ENCODE peak calls at places on chromosomes 7 and 10, in five cellular contexts. R, O, G, H and F are unnamed samples.

GRCh38 chr7:139457153-139457946 is 26.1 kb downstream of the KLRG2 start:
- DNase-seq in R (no peak), H (no peak), O (no peak), G (no peak), F (no peak)

GRCh38 chr10:128318366-128318765 is 192.1 kb upstream of the MKI67 start:
- DNase-seq in G (no peak), H (no peak), O (no peak), R (no peak), F (no peak)

GRCh38 chr7:128795129-128795528 is 3.4 kb downstream of the CCDC136 start:
- DNase-seq in H (no peak), G (no peak), R (peak), O (no peak), F (no peak)

GRCh38 chr10:49605177-49605938 is 4.8 kb upstream of the SLC18A3 start:
- DNase-seq in G (no peak), O (no peak), H (no peak), R (no peak), F (no peak)

GRCh38 chr7:24318326-24318725 is 34.3 kb downstream of the NPY start:
- DNase-seq in G (no peak), H (peak), O (peak), R (peak), F (peak)

GRCh38 chr7:159136442-159136841 is 8.2 kb downstream of the VIPR2 start:
- DNase-seq in G (no peak), H (no peak), R (no peak), O (no peak), F (no peak)

GRCh38 chr7:64854969-64855368 is 48.1 kb upstream of the ZNF273 start:
- DNase-seq in R (no peak), O (no peak), G (no peak), H (no peak), F (no peak)

GRCh38 chr10:50291261-50291850 is 40.0 kb upstream of the ASAH2 start:
- DNase-seq in O (no peak), H (no peak), R (peak), G (no peak), F (no peak)

GRCh38 chr10:29522038-29522855 is 112.5 kb downstream of the SVIL start:
- DNase-seq in O (no peak), G (no peak), R (no peak), H (no peak), F (no peak)

GRCh38 chr10:76085773-76086570 is 654.5 kb downstream of the LRMDA start:
- DNase-seq in H (no peak), R (no peak), O (no peak), G (no peak), F (no peak)

GRCh38 chr7:27204851-27205322 is 5.0 kb upstream of the HOXA13 start:
- DNase-seq in G (no peak), R (peak), O (no peak), H (no peak), F (no peak)

GRCh38 chr10:77104459-77104980 is 533.1 kb downstream of the KCNMA1 start:
- DNase-seq in R (no peak), G (no peak), H (no peak), O (no peak), F (no peak)

GRCh38 chr10:26503911-26504310 is 65.8 kb downstream of the APBB1IP start:
- DNase-seq in H (no peak), G (no peak), R (peak), O (no peak), F (no peak)

GRCh38 chr7:131556055-131556911 is at the start of gene PODXL:
- DNase-seq in O (no peak), H (no peak), G (peak), R (peak), F (peak)

GRCh38 chr7:153835104-153835503 is 217.1 kb upstream of the DPP6 start:
- DNase-seq in O (no peak), G (no peak), R (no peak), H (no peak), F (no peak)

GRCh38 chr10:24703700-24704099 is 20.0 kb downstream of the ARHGAP21 start:
- DNase-seq in H (no peak), R (no peak), O (no peak), G (no peak), F (no peak)

GRCh38 chr7:47502240-47502877 is 79.6 kb downstream of the TNS3 start:
- DNase-seq in H (no peak), G (no peak), O (no peak), R (no peak), F (no peak)

GRCh38 chr7:31814187-31814586 is 127.2 kb downstream of the PPP1R17 start:
- DNase-seq in H (no peak), R (peak), G (no peak), O (no peak), F (no peak)

GRCh38 chr7:107958764-107959526 is 44.0 kb downstream of the LAMB1 start:
- DNase-seq in O (no peak), R (no peak), H (no peak), G (no peak), F (no peak)

GRCh38 chr7:130852867-130853266 is 118.9 kb upstream of the KLF14 start:
- DNase-seq in G (no peak), R (no peak), O (no peak), H (no peak), F (no peak)

GRCh38 chr7:50988465-50988864 is 205.8 kb upstream of the GRB10 start:
- DNase-seq in R (peak), G (no peak), H (no peak), O (no peak), F (no peak)

GRCh38 chr7:5692845-5693278 is 88.6 kb downstream of the RNF216 start:
- DNase-seq in R (no peak), G (no peak), O (peak), H (no peak), F (no peak)

GRCh38 chr7:70134029-70134445 is 535.8 kb downstream of the AUTS2 start:
- DNase-seq in R (no peak), G (no peak), O (no peak), H (no peak), F (no peak)

GRCh38 chr10:5297466-5297865 is 67.3 kb upstream of the UCN3 start:
- DNase-seq in H (no peak), G (no peak), O (no peak), R (no peak), F (peak)

GRCh38 chr7:47511698-47512370 is 70.1 kb downstream of the TNS3 start:
- DNase-seq in G (no peak), O (no peak), H (no peak), R (no peak), F (no peak)

GRCh38 chr10:31124852-31125251 is 93.2 kb upstream of the ZNF438 start:
- DNase-seq in O (no peak), R (no peak), H (no peak), G (no peak), F (no peak)

GRCh38 chr7:37709631-37710509 is 26.3 kb downstream of the GPR141 start:
- DNase-seq in R (no peak), O (no peak), H (no peak), G (no peak), F (no peak)

GRCh38 chr7:74101061-74101681 is 17.6 kb downstream of the LIMK1 start:
- DNase-seq in H (no peak), G (no peak), R (no peak), O (no peak), F (no peak)

GRCh38 chr7:99000904-99001442 is 122.6 kb downstream of the TRRAP start:
- DNase-seq in O (no peak), G (no peak), R (no peak), H (no peak), F (no peak)

GRCh38 chr10:11447571-11447970 is 163.9 kb downstream of the USP6NL start:
- DNase-seq in H (no peak), O (no peak), G (no peak), R (no peak), F (no peak)

GRCh38 chr10:16440396-16441105 is 3.7 kb downstream of the PTER start:
- DNase-seq in H (no peak), O (no peak), G (peak), R (no peak), F (no peak)

GRCh38 chr7:48285365-48285764 is 114.1 kb downstream of the ABCA13 start:
- DNase-seq in H (no peak), O (no peak), R (no peak), G (no peak), F (no peak)

GRCh38 chr10:21521910-21522533 is 3.5 kb downstream of the SKIDA1 start:
- DNase-seq in H (no peak), G (no peak), R (no peak), O (no peak), F (no peak)

GRCh38 chr10:26437637-26438461 is at the start of gene APBB1IP:
- DNase-seq in R (peak), O (no peak), G (no peak), H (no peak), F (peak)

GRCh38 chr10:124875596-124875995 is 66.3 kb upstream of the ZRANB1 start:
- DNase-seq in H (no peak), O (no peak), G (no peak), R (peak), F (no peak)

GRCh38 chr7:55212838-55213237 is 152.3 kb upstream of the LANCL2 start:
- DNase-seq in O (no peak), G (no peak), H (no peak), R (no peak), F (no peak)
- TF ChIP-seq POLR2AphosphoS5 in O (peak), G (no peak), H (no peak), R (no peak), F (no peak)

GRCh38 chr10:101044117-101044516 is 13.1 kb downstream of the SFXN3 start:
- DNase-seq in R (no peak), H (no peak), O (no peak), G (no peak), F (no peak)

GRCh38 chr10:101041252-101041761 is 10.3 kb downstream of the SFXN3 start:
- DNase-seq in O (no peak), R (peak), G (peak), H (no peak), F (peak)

GRCh38 chr10:101042118-101042517 is 11.1 kb downstream of the SFXN3 start:
- DNase-seq in R (no peak), O (no peak), G (no peak), H (no peak), F (no peak)

GRCh38 chr10:101042667-101043355 is 11.8 kb downstream of the SFXN3 start:
- DNase-seq in G (peak), O (peak), R (peak), H (peak), F (peak)

GRCh38 chr10:101043356-101043707 is 12.3 kb downstream of the SFXN3 start:
- DNase-seq in R (no peak), G (no peak), H (no peak), O (no peak), F (peak)
- H3K4me3 ChIP-seq in R (peak), G (peak), H (peak), O (peak), F (peak)

GRCh38 chr7:117323877-117324699 is 1.2 kb upstream of the WNT2 start:
- DNase-seq in R (peak), G (no peak), H (no peak), O (no peak), F (no peak)
- TF ChIP-seq POLR2AphosphoS5 in R (no peak), G (no peak), H (no peak), O (no peak), F (no peak)

DNA sequence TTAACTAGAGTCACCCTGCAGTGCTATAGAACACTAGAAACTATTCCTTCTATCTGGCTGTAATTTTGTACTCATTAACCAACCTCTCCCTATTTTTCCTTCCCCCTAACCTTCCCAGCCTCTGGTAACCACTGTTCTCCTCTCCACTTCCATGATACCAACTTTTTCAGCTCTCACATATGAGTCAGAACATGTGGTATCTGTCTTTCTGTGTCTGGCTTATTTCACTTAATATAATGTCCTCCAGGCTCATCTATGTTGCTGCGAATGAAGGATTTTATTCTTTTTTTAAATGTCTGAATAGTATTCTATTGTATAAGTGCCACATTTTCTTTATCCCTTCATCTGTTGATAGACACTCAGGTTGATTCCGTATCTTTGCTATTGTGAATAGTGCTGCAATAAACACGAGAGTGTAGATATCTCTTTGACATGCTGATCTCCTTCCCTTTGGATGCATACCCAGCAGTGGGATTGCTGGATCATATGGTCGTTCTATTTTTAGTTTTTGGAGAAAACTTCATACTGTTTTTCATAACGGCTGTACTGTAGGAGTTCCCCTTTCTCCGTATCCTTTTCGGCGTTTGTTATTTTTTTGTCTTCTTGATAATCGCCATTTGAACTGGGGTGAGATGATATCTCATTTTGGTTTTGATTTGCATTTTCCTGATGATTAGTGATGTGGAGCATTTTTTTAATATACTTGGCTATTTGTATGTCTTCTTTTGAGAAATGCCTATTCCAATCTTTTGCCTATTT is 101.3 kb downstream of the FAM107B start:
- DNase-seq in O (no peak), R (no peak), H (no peak), G (no peak), F (no peak)
- H3K4me3 ChIP-seq in O (no peak), R (no peak), H (no peak), G (no peak), F (no peak)

GRCh38 chr7:1536105-1536767 is 5.7 kb downstream of the MAFK start:
- DNase-seq in O (no peak), H (no peak), R (peak), G (no peak), F (no peak)

GRCh38 chr7:1539346-1540321 is 9.1 kb downstream of the MAFK start:
- DNase-seq in O (no peak), G (no peak), H (no peak), R (no peak), F (no peak)

GRCh38 chr7:1538544-1539345 is 8.2 kb downstream of the MAFK start:
- DNase-seq in O (no peak), R (no peak), G (no peak), H (no peak), F (no peak)

GRCh38 chr7:1536768-1537630 is 6.5 kb downstream of the MAFK start:
- DNase-seq in R (peak), G (peak), H (no peak), O (no peak), F (no peak)

DNA sequence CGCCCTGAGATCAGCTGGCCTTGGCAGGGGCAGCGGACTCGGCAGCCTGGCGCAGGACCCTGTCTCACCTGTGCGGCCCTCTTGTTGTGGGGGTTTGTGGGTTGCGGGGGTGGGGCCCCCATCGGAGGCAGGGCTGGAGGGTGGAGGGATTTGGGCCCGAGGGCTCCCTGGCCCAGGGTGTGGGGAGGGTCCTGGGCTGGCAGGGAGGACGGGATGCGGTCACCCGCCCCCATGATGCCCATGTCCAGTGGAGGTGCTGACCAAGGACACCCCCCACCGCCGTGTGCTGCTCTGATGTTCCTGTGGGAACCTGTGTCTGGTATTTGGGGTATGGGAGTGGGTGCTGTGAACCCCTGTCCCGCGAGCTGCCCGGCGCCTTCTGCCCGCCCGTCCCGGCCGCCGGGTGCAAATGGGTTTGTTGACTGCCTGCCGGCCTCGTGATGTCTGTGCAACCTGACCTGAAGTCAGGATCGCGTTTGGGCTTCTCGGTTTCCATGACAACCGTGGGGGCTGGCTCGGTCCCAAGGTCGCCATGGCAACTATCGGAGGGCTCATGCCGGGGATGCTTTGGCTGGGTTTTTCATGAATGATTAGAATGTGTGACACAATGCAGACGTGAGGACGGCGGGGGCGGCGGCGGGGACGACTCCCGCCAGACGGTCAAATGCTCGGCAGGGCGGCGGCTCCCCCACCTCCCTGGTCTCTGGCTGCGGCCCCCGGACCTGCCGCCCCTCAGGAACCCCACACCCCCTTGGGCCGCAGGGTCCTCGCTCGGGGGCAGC is 7.3 kb downstream of the MAFK start:
- DNase-seq in H (no peak), G (no peak), R (peak), O (no peak), F (peak)
- TF ChIP-seq POLR2AphosphoS5 in H (no peak), G (no peak), R (no peak), O (no peak), F (no peak)

GRCh38 chr7:92448185-92448747 is 984 bp downstream of the GATAD1 start:
- DNase-seq in H (no peak), R (peak), O (peak), G (peak), F (peak)

GRCh38 chr7:92447239-92448184 is at the start of gene GATAD1:
- DNase-seq in H (peak), O (peak), G (peak), R (peak), F (peak)

GRCh38 chr7:92451645-92452044 is 4.4 kb downstream of the GATAD1 start:
- DNase-seq in H (no peak), O (no peak), G (no peak), R (no peak), F (no peak)

DNA sequence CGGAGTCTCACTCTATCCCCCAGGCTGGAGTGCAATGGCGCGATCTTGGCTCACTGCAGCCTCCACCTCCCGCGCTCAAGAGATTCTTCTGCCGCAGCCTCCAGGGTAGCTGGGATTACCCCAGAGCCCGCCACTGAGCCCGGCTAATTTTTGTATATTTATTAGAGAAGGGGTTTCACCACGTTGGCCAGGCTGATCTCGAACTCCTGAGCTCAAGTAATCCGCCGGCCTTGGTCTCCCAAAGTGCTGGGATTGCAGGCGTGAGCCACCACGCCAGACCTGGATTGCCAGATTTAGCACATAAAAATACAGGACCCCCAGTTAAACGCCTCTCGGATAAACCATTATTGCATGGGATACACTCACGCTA is 428 bp upstream of the GATAD1 start:
- DNase-seq in O (no peak), G (no peak), R (no peak), H (no peak), F (no peak)
- H3K4me3 ChIP-seq in O (peak), G (no peak), R (peak), H (no peak), F (peak)

GRCh38 chr7:18206331-18206730 is 178.7 kb upstream of the PRPS1L1 start:
- DNase-seq in G (no peak), H (no peak), R (no peak), O (no peak), F (no peak)
- TF ChIP-seq POLR2AphosphoS5 in G (no peak), H (no peak), R (no peak), O (no peak), F (no peak)

GRCh38 chr10:79315602-79315920 is 31.7 kb upstream of the PPIF start:
- DNase-seq in R (no peak), O (no peak), H (no peak), G (no peak), F (no peak)

GRCh38 chr10:79319372-79319771 is 27.9 kb upstream of the PPIF start:
- DNase-seq in G (no peak), R (no peak), H (no peak), O (no peak), F (no peak)

GRCh38 chr10:79316671-79317431 is 30.4 kb upstream of the PPIF start:
- DNase-seq in O (no peak), G (no peak), H (no peak), R (no peak), F (no peak)

GRCh38 chr10:79320785-79321493 is 26.3 kb upstream of the PPIF start:
- DNase-seq in O (no peak), G (no peak), R (no peak), H (no peak), F (peak)

GRCh38 chr10:79318369-79318768 is 28.9 kb upstream of the PPIF start:
- DNase-seq in R (no peak), G (no peak), H (no peak), O (no peak), F (no peak)
- H3K4me3 ChIP-seq in R (no peak), G (no peak), H (no peak), O (no peak), F (no peak)

GRCh38 chr10:44972874-44973306 is 5.7 kb downstream of the DEPP1 start:
- DNase-seq in H (no peak), G (no peak), R (no peak), O (no peak), F (no peak)

GRCh38 chr10:44973323-44974081 is 5.1 kb downstream of the DEPP1 start:
- DNase-seq in O (no peak), R (peak), G (no peak), H (no peak), F (peak)

GRCh38 chr10:44974628-44975431 is 3.8 kb downstream of the DEPP1 start:
- DNase-seq in O (no peak), H (no peak), R (peak), G (peak), F (no peak)

GRCh38 chr10:44975487-44976331 is 2.9 kb downstream of the DEPP1 start:
- DNase-seq in H (no peak), G (no peak), R (peak), O (no peak), F (peak)

GRCh38 chr10:44974082-44974627 is 4.5 kb downstream of the DEPP1 start:
- DNase-seq in R (no peak), H (no peak), G (no peak), O (no peak), F (peak)
- TF ChIP-seq POLR2AphosphoS5 in R (no peak), H (no peak), G (no peak), O (no peak), F (no peak)